ENCODE peak calls at places on chromosomes 13 and 19, in four cellular contexts. One of them, this sample, is unnamed.

GRCh38 chr19:19381007-19381926 is 24.2 kb upstream of the GATAD2A start:
- DNase-seq in H1: no peak
- DNase-seq in K562: no peak
- DNase-seq in SK-N-SH: no peak
- DNase-seq in this sample: no peak

GRCh38 chr19:15453091-15453498 is 3.3 kb upstream of the WIZ start:
- DNase-seq in H1: no peak
- DNase-seq in K562: no peak
- DNase-seq in SK-N-SH: peak; percentile 75
- DNase-seq in this sample: peak; percentile 46

GRCh38 chr19:43725468-43725867 is 9.6 kb downstream of the IRGC start:
- DNase-seq in H1: no peak
- DNase-seq in K562: no peak
- DNase-seq in SK-N-SH: no peak
- DNase-seq in this sample: no peak

GRCh38 chr19:10690351-10690781 is 10.9 kb upstream of the QTRT1 start:
- DNase-seq in H1: no peak
- DNase-seq in K562: no peak
- DNase-seq in SK-N-SH: no peak
- DNase-seq in this sample: no peak

GRCh38 chr13:113776231-113777125 is 17.5 kb downstream of the TMEM255B start:
- DNase-seq in H1: no peak
- DNase-seq in K562: no peak
- DNase-seq in SK-N-SH: no peak
- DNase-seq in this sample: no peak

GRCh38 chr13:39051157-39051556 is 12.9 kb downstream of the NHLRC3 start:
- DNase-seq in H1: no peak
- DNase-seq in K562: no peak
- DNase-seq in SK-N-SH: peak; percentile 21
- DNase-seq in this sample: no peak

GRCh38 chr13:95858286-95859075 is 181.5 kb downstream of the DNAJC3 start:
- DNase-seq in H1: no peak
- DNase-seq in K562: no peak
- DNase-seq in SK-N-SH: no peak
- DNase-seq in this sample: no peak

GRCh38 chr13:44004881-44005280 is 125.2 kb downstream of the LACC1 start:
- DNase-seq in H1: no peak
- DNase-seq in K562: no peak
- DNase-seq in SK-N-SH: no peak
- DNase-seq in this sample: no peak

GRCh38 chr13:86831084-86831483 is 840.1 kb upstream of the SLITRK5 start:
- DNase-seq in H1: no peak
- DNase-seq in K562: no peak
- DNase-seq in SK-N-SH: no peak
- DNase-seq in this sample: no peak

GRCh38 chr19:53545271-53546065 is 7.5 kb downstream of the ZNF331 start:
- DNase-seq in H1: no peak
- DNase-seq in K562: no peak
- DNase-seq in SK-N-SH: no peak
- DNase-seq in this sample: no peak

GRCh38 chr13:74070065-74070464 is 64.1 kb downstream of the KLF12 start:
- DNase-seq in H1: no peak
- DNase-seq in K562: no peak
- DNase-seq in SK-N-SH: no peak
- DNase-seq in this sample: no peak

GRCh38 chr19:8503506-8503905 is 1.1 kb upstream of the PRAM1 start:
- DNase-seq in H1: no peak
- DNase-seq in K562: no peak
- DNase-seq in SK-N-SH: no peak
- DNase-seq in this sample: no peak

GRCh38 chr19:36266375-36266961 is 51.6 kb downstream of the ZNF146 start:
- DNase-seq in H1: no peak
- DNase-seq in K562: peak; percentile 87
- DNase-seq in SK-N-SH: no peak
- DNase-seq in this sample: no peak

GRCh38 chr19:30649934-30650614 is 277.9 kb downstream of the ZNF536 start:
- DNase-seq in H1: peak; percentile 54
- DNase-seq in K562: peak; percentile 45
- DNase-seq in SK-N-SH: peak; percentile 70
- DNase-seq in this sample: peak; percentile 54

GRCh38 chr19:7500811-7501450 is 12.1 kb upstream of the PEX11G start:
- DNase-seq in H1: peak; percentile 92
- DNase-seq in K562: peak; percentile 82
- DNase-seq in SK-N-SH: peak; percentile 93
- DNase-seq in this sample: peak; percentile 91

GRCh38 chr13:94901070-94901469 is 188.7 kb upstream of the SOX21 start:
- DNase-seq in H1: no peak
- DNase-seq in K562: no peak
- DNase-seq in SK-N-SH: no peak
- DNase-seq in this sample: no peak

GRCh38 chr19:9456018-9456689 is 20.8 kb upstream of the ZNF266 start:
- DNase-seq in H1: no peak
- DNase-seq in K562: no peak
- DNase-seq in SK-N-SH: no peak
- DNase-seq in this sample: no peak

GRCh38 chr19:13056052-13056660 is 46.5 kb downstream of the LYL1 start:
- DNase-seq in H1: peak; percentile 70
- DNase-seq in K562: no peak
- DNase-seq in SK-N-SH: peak; percentile 85
- DNase-seq in this sample: peak; percentile 62

GRCh38 chr13:40666905-40667621 is 622 bp upstream of the FOXO1 start:
- DNase-seq in H1: peak; percentile 67
- DNase-seq in K562: peak; percentile 64
- DNase-seq in SK-N-SH: peak; percentile 86
- DNase-seq in this sample: peak; percentile 59
- TF ChIP-seq TEAD4 in H1: no peak
- TF ChIP-seq TEAD4 in K562: no peak
- TF ChIP-seq TEAD4 in SK-N-SH: no peak
- TF ChIP-seq TEAD4 in this sample: no peak

GRCh38 chr19:4088065-4088679 is 21.5 kb upstream of the ZBTB7A start:
- DNase-seq in H1: no peak
- DNase-seq in K562: no peak
- DNase-seq in SK-N-SH: no peak
- DNase-seq in this sample: no peak
- TF ChIP-seq TEAD4 in H1: no peak
- TF ChIP-seq TEAD4 in K562: no peak
- TF ChIP-seq TEAD4 in SK-N-SH: no peak
- TF ChIP-seq TEAD4 in this sample: no peak

GRCh38 chr19:47124937-47125668 is 5.5 kb upstream of the SAE1 start:
- DNase-seq in H1: no peak
- DNase-seq in K562: peak; percentile 68
- DNase-seq in SK-N-SH: peak; percentile 73
- DNase-seq in this sample: no peak
- TF ChIP-seq TEAD4 in H1: no peak
- TF ChIP-seq TEAD4 in K562: no peak
- TF ChIP-seq TEAD4 in SK-N-SH: no peak
- TF ChIP-seq TEAD4 in this sample: no peak

GRCh38 chr13:99614465-99614885 is 113.2 kb downstream of the TM9SF2 start:
- DNase-seq in H1: no peak
- DNase-seq in K562: no peak
- DNase-seq in SK-N-SH: peak; percentile 32
- DNase-seq in this sample: peak; percentile 44

GRCh38 chr13:99620806-99621205 is 119.5 kb downstream of the TM9SF2 start:
- DNase-seq in H1: no peak
- DNase-seq in K562: no peak
- DNase-seq in SK-N-SH: no peak
- DNase-seq in this sample: no peak

GRCh38 chr13:99619207-99619606 is 117.9 kb downstream of the TM9SF2 start:
- DNase-seq in H1: no peak
- DNase-seq in K562: no peak
- DNase-seq in SK-N-SH: no peak
- DNase-seq in this sample: no peak

GRCh38 chr13:99617474-99618255 is 116.4 kb downstream of the TM9SF2 start:
- DNase-seq in H1: peak; percentile 73
- DNase-seq in K562: peak; percentile 26
- DNase-seq in SK-N-SH: peak; percentile 35
- DNase-seq in this sample: peak; percentile 73
- TF ChIP-seq TEAD4 in H1: no peak
- TF ChIP-seq TEAD4 in K562: no peak
- TF ChIP-seq TEAD4 in SK-N-SH: no peak
- TF ChIP-seq TEAD4 in this sample: no peak

DNA sequence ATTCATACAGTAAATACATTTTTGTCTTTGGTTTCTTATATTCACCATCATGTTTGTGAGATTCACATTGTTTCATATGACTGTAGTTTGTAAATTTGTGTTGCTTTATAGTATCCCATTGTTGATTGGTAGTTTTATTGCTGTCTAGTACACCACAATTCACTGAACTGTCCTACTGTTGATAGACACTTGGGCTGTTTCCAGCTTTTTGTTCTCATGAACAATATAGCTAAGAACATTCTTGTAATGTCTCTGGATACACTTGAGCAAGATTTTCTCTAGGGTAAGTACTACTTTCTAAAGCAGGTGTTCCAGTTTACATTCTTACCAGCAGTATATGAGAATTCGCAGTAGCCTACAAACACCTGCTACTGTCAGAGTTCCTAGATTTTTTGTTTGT is 37.8 kb downstream of the SKA3 start:
- DNase-seq in H1: no peak
- DNase-seq in K562: no peak
- DNase-seq in SK-N-SH: no peak
- DNase-seq in this sample: no peak
- TF ChIP-seq TEAD4 in H1: no peak
- TF ChIP-seq TEAD4 in K562: no peak
- TF ChIP-seq TEAD4 in SK-N-SH: no peak
- TF ChIP-seq TEAD4 in this sample: no peak

DNA sequence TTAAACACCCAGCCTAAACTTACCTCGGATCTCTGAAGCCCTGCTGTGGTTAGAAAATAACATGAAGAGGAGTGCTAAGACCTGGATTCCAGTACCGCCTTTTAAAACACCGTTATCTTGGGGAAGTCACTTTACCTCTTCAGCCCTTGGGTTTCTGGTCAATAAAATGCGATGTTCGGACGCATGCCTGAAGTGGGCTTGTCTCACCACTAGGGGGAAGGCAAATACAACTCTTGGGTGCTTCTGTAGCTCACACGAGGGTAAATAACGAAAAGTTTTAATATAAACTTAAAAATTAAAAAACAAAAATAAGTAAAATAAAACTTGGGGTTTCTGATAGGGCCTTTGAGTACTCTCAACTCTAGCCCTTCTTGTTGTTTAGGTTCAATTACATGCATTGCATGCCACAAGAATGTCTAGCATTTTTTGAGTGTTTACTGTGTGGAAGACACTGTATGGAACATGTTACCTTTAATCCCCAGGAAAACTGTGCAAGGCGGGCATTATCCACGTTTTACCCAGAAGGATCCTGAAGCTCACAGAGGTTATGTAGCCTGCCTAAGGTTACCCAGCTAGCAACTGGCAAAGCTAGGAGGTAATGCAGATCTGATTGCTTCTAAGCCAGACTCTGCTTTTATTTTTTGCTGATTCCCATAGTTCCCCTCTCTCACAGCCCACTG is 240.4 kb downstream of the LMO7 start:
- DNase-seq in H1: peak; percentile 70
- DNase-seq in K562: peak; percentile 52
- DNase-seq in SK-N-SH: peak; percentile 55
- DNase-seq in this sample: peak; percentile 67
- TF ChIP-seq TEAD4 in H1: no peak
- TF ChIP-seq TEAD4 in K562: no peak
- TF ChIP-seq TEAD4 in SK-N-SH: no peak
- TF ChIP-seq TEAD4 in this sample: no peak

GRCh38 chr13:24870380-24870760 is 106.4 kb downstream of the RNF17 start:
- DNase-seq in H1: no peak
- DNase-seq in K562: no peak
- DNase-seq in SK-N-SH: no peak
- DNase-seq in this sample: no peak

GRCh38 chr13:24877531-24877930 is 113.6 kb downstream of the RNF17 start:
- DNase-seq in H1: no peak
- DNase-seq in K562: no peak
- DNase-seq in SK-N-SH: no peak
- DNase-seq in this sample: no peak

GRCh38 chr13:24878340-24878739 is 114.4 kb downstream of the RNF17 start:
- DNase-seq in H1: no peak
- DNase-seq in K562: no peak
- DNase-seq in SK-N-SH: no peak
- DNase-seq in this sample: no peak

DNA sequence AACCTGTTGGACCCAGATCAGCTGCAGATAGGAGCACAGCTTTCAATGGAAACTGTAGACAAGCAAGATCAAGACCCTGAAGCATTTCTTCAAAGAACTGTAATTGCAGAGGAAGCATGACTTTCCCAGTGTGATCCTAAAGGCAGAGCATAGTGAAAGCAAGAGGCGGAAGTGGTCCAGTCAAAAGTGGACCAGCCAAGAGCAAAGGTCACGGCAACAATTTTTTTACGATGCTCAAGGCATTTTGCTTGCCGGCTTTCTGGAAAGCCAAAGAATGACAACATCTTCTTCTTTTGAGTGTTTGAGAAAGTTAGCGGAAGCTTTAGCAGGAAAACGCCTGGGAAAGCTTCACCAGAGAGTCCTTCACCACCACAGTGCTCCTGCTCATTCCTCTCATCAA is 111.6 kb downstream of the RNF17 start:
- DNase-seq in H1: no peak
- DNase-seq in K562: no peak
- DNase-seq in SK-N-SH: no peak
- DNase-seq in this sample: no peak
- TF ChIP-seq TEAD4 in H1: no peak
- TF ChIP-seq TEAD4 in K562: no peak
- TF ChIP-seq TEAD4 in SK-N-SH: no peak
- TF ChIP-seq TEAD4 in this sample: no peak

GRCh38 chr13:23505007-23505406 is 65.2 kb upstream of the TNFRSF19 start:
- DNase-seq in H1: no peak
- DNase-seq in K562: no peak
- DNase-seq in SK-N-SH: no peak
- DNase-seq in this sample: no peak
- TF ChIP-seq TEAD4 in H1: no peak
- TF ChIP-seq TEAD4 in K562: no peak
- TF ChIP-seq TEAD4 in SK-N-SH: peak; percentile 41
- TF ChIP-seq TEAD4 in this sample: no peak